ENCODE peak calls at places on chromosomes 3 and 15, in six cellular contexts. P is GM12892; L is NCI-H510A; A is right cardiac atrium; V is SK-MEL-5; H is activated naive CD4-positive, alpha-beta T cell. U is an unnamed sample.

GRCh38 chr15:33398555-33398954 is 87.8 kb downstream of the RYR3 start:
- DNase-seq in P (no peak), L (no peak), A (no peak), V (no peak), H (no peak), U (no peak)

GRCh38 chr3:46974421-46975227 is 1.9 kb downstream of the CCDC12 start:
- DNase-seq in P (no peak), L (no peak), A (no peak), V (no peak), H (no peak), U (no peak)

GRCh38 chr3:76997733-76998132 is 42.2 kb upstream of the ROBO2 start:
- DNase-seq in P (no peak), L (no peak), A (no peak), V (no peak), H (no peak), U (peak)

GRCh38 chr3:69806735-69807438 is 67.6 kb downstream of the MITF start:
- DNase-seq in P (no peak), L (no peak), A (no peak), V (no peak), H (no peak), U (peak)

GRCh38 chr3:169575381-169575780 is 88.1 kb downstream of the MECOM start:
- DNase-seq in P (no peak), L (no peak), A (peak), V (no peak), H (no peak), U (peak)

GRCh38 chr3:73624363-73625123 is at the start of gene PDZRN3:
- DNase-seq in P (no peak), L (peak), A (peak), V (peak), H (no peak), U (no peak)

GRCh38 chr3:130380398-130380797 is 34.9 kb downstream of the COL6A5 start:
- DNase-seq in P (no peak), L (no peak), A (no peak), V (no peak), H (no peak), U (no peak)

GRCh38 chr15:98881526-98882517 is 125.8 kb downstream of the PGPEP1L start:
- DNase-seq in P (no peak), L (no peak), A (peak), V (peak), H (no peak), U (no peak)

GRCh38 chr15:41822471-41822870 is 5.4 kb upstream of the JMJD7 start:
- DNase-seq in P (no peak), L (no peak), A (peak), V (no peak), H (no peak), U (no peak)

U was measured in epithelial cell of prostate.